ENCODE peak calls at places on chromosomes 2 and 18, in seven cellular contexts. E, F, Z, L, W, N and G are unnamed samples.
A peak's percentile ranks its signal among the peaks of the same experiment; 100 is the strongest.

GRCh38 chr2:48512071-48512470 is 17.9 kb upstream of the STON1 start:
- DNase-seq in E (no peak), F (no peak), Z (no peak), L (no peak), W (no peak), N (no peak), G (no peak)

GRCh38 chr2:217223222-217223930 is 363.5 kb upstream of the TNP1 start:
- DNase-seq in E (peak; percentile 97), F (no peak), Z (no peak), L (no peak), W (peak; percentile 98), N (peak; percentile 86), G (peak; percentile 87)

GRCh38 chr18:5825663-5826062 is 69.7 kb downstream of the TMEM200C start:
- DNase-seq in E (no peak), F (no peak), Z (no peak), L (no peak), W (no peak), N (no peak), G (no peak)

GRCh38 chr2:231674587-231675334 is 33.6 kb upstream of the PTMA start:
- DNase-seq in E (peak; percentile 56), F (peak; percentile 90), Z (peak; percentile 67), L (peak; percentile 90), W (peak; percentile 17), N (no peak), G (no peak)

GRCh38 chr2:37119182-37119581 is 34.9 kb downstream of the GPATCH11 start:
- DNase-seq in E (no peak), F (no peak), Z (no peak), L (no peak), W (no peak), N (no peak), G (no peak)

GRCh38 chr2:171095014-171095582 is 65.6 kb downstream of the TLK1 start:
- DNase-seq in E (no peak), F (no peak), Z (no peak), L (no peak), W (no peak), N (no peak), G (no peak)

GRCh38 chr2:8822218-8822617 is 15.2 kb downstream of the KIDINS220 start:
- DNase-seq in E (peak; percentile 27), F (no peak), Z (no peak), L (no peak), W (no peak), N (no peak), G (peak; percentile 4)

GRCh38 chr2:150126143-150126725 is 361.2 kb downstream of the RND3 start:
- DNase-seq in E (peak; percentile 65), F (no peak), Z (no peak), L (no peak), W (no peak), N (peak; percentile 69), G (no peak)

GRCh38 chr2:55585451-55586079 is 31.9 kb downstream of the PPP4R3B start:
- DNase-seq in E (peak; percentile 90), F (no peak), Z (no peak), L (no peak), W (peak; percentile 62), N (peak; percentile 18), G (peak; percentile 31)

GRCh38 chr2:230930928-230931555 is 6.0 kb upstream of the GPR55 start:
- DNase-seq in E (no peak), F (no peak), Z (no peak), L (peak; percentile 25), W (no peak), N (no peak), G (no peak)

GRCh38 chr18:26383454-26384270 is 157.4 kb downstream of the TAF4B start:
- DNase-seq in E (peak; percentile 80), F (peak; percentile 53), Z (no peak), L (no peak), W (peak; percentile 45), N (no peak), G (peak; percentile 39)

GRCh38 chr2:5387421-5387820 is 304.8 kb upstream of the SOX11 start:
- DNase-seq in E (no peak), F (no peak), Z (no peak), L (no peak), W (peak; percentile 61), N (peak; percentile 19), G (no peak)

GRCh38 chr18:67916142-67916541 is 399.6 kb upstream of the DSEL start:
- DNase-seq in E (no peak), F (no peak), Z (no peak), L (no peak), W (peak; percentile 25), N (no peak), G (no peak)

GRCh38 chr2:169513926-169514325 is 4.4 kb downstream of the KLHL41 start:
- DNase-seq in E (no peak), F (no peak), Z (no peak), L (no peak), W (no peak), N (no peak), G (peak; percentile 39)

GRCh38 chr2:105990624-105991023 is 203.5 kb downstream of the UXS1 start:
- DNase-seq in E (no peak), F (no peak), Z (no peak), L (no peak), W (no peak), N (no peak), G (no peak)

GRCh38 chr18:9333441-9334350 is 877 bp upstream of the TWSG1 start:
- DNase-seq in E (no peak), F (peak; percentile 85), Z (no peak), L (peak; percentile 66), W (no peak), N (no peak), G (peak; percentile 14)

GRCh38 chr2:12856934-12857660 is 140.4 kb downstream of the TRIB2 start:
- DNase-seq in E (peak; percentile 90), F (no peak), Z (no peak), L (no peak), W (peak; percentile 92), N (peak; percentile 34), G (no peak)

GRCh38 chr2:28135324-28135723 is 244.8 kb downstream of the BABAM2 start:
- DNase-seq in E (no peak), F (no peak), Z (no peak), L (no peak), W (no peak), N (no peak), G (no peak)
- H3K4me3 ChIP-seq in E (no peak overlapping the region), F (no peak overlapping the region), Z (no peak overlapping the region), L (no peak overlapping the region), W (no peak overlapping the region), N (no peak overlapping the region), G (no peak overlapping the region)

GRCh38 chr2:240147911-240148587 is 7.6 kb upstream of the OTOS start:
- DNase-seq in E (no peak), F (no peak), Z (no peak), L (no peak), W (no peak), N (no peak), G (no peak)
- H3K4me3 ChIP-seq in E (no peak overlapping the region), F (no peak overlapping the region), Z (no peak overlapping the region), L (no peak overlapping the region), W (no peak overlapping the region), N (no peak overlapping the region), G (no peak overlapping the region)

DNA sequence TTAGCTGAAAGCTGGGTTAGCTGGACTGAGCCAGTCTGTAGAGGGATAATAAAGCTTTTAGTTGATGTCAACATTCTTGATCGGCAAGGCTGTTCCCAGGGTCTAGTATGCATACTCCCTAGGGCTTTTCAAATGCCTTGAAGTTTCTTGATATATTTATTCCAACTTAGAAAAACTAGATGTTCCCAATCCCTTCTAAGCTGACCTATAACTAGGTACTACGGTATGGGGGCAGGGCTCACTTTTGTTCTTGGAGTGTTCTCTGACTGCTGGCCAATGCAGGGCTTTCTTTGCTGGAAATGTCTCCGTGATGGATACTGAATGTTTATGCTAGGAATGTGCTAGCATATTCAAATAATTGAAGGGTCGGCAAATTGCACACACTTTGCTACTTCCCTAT is 258.6 kb upstream of the TANK start:
- DNase-seq in E (no peak), F (no peak), Z (no peak), L (peak; percentile 69), W (no peak), N (no peak), G (peak; percentile 35)
- H3K4me3 ChIP-seq in E (no peak overlapping the region), F (no peak overlapping the region), Z (no peak overlapping the region), L (no peak overlapping the region), W (no peak overlapping the region), N (no peak overlapping the region), G (no peak overlapping the region)

GRCh38 chr18:79718878-79719477 is 39.4 kb downstream of the CTDP1 start:
- DNase-seq in E (no peak), F (no peak), Z (no peak), L (no peak), W (no peak), N (no peak), G (no peak)
- H3K4me3 ChIP-seq in E (no peak overlapping the region), F (no peak overlapping the region), Z (no peak overlapping the region), L (no peak overlapping the region), W (no peak overlapping the region), N (no peak overlapping the region), G (no peak overlapping the region)